ENCODE peak calls at places on chromosome 6, in five cellular contexts. One of them, this sample, is unnamed.

GRCh38 chr6:53815381-53816119 is 20.7 kb downstream of the LRRC1 start:
- DNase-seq in GM12878: no peak
- DNase-seq in K562: no peak
- DNase-seq in H1: no peak
- DNase-seq in HepG2: no peak
- DNase-seq in this sample: no peak

GRCh38 chr6:98146656-98147055 is 687.7 kb upstream of the POU3F2 start:
- DNase-seq in GM12878: no peak
- DNase-seq in K562: no peak
- DNase-seq in HepG2: no peak
- DNase-seq in H1: no peak
- DNase-seq in this sample: no peak

GRCh38 chr6:41785689-41786450 is 1.6 kb upstream of the TOMM6 start:
- DNase-seq in GM12878: no peak
- DNase-seq in HepG2: no peak
- DNase-seq in H1: no peak
- DNase-seq in K562: no peak
- DNase-seq in this sample: no peak

GRCh38 chr6:160267102-160267501 is 8.5 kb upstream of the SLC22A2 start:
- DNase-seq in H1: no peak
- DNase-seq in K562: no peak
- DNase-seq in GM12878: no peak
- DNase-seq in HepG2: no peak
- DNase-seq in this sample: no peak

GRCh38 chr6:71127374-71127773 is 161.2 kb upstream of the OGFRL1 start:
- DNase-seq in GM12878: no peak
- DNase-seq in H1: no peak
- DNase-seq in K562: no peak
- DNase-seq in HepG2: no peak
- DNase-seq in this sample: no peak

GRCh38 chr6:56959094-56959493 is 4.2 kb downstream of the BEND6 start:
- DNase-seq in HepG2: no peak
- DNase-seq in H1: no peak
- DNase-seq in K562: no peak
- DNase-seq in GM12878: no peak
- DNase-seq in this sample: no peak

GRCh38 chr6:51951924-51952323 is 135.5 kb downstream of the PKHD1 start:
- DNase-seq in H1: no peak
- DNase-seq in GM12878: no peak
- DNase-seq in HepG2: no peak
- DNase-seq in K562: no peak
- DNase-seq in this sample: no peak

GRCh38 chr6:107707346-107708270 is 116.5 kb downstream of the SCML4 start:
- DNase-seq in H1: no peak
- DNase-seq in K562: no peak
- DNase-seq in GM12878: no peak
- DNase-seq in HepG2: no peak
- DNase-seq in this sample: no peak

GRCh38 chr6:170292778-170293164 is 1.9 kb upstream of the DLL1 start:
- DNase-seq in GM12878: no peak
- DNase-seq in HepG2: no peak
- DNase-seq in K562: peak; percentile 64
- DNase-seq in H1: no peak
- DNase-seq in this sample: peak; percentile 43

GRCh38 chr6:81609736-81610135 is 142.7 kb downstream of the TENT5A start:
- DNase-seq in HepG2: no peak
- DNase-seq in H1: no peak
- DNase-seq in GM12878: no peak
- DNase-seq in K562: no peak
- DNase-seq in this sample: no peak
- TF ChIP-seq KDM1A in HepG2: no peak
- TF ChIP-seq KDM1A in H1: no peak
- TF ChIP-seq KDM1A in GM12878: no peak
- TF ChIP-seq KDM1A in K562: no peak
- TF ChIP-seq KDM1A in this sample: no peak

DNA sequence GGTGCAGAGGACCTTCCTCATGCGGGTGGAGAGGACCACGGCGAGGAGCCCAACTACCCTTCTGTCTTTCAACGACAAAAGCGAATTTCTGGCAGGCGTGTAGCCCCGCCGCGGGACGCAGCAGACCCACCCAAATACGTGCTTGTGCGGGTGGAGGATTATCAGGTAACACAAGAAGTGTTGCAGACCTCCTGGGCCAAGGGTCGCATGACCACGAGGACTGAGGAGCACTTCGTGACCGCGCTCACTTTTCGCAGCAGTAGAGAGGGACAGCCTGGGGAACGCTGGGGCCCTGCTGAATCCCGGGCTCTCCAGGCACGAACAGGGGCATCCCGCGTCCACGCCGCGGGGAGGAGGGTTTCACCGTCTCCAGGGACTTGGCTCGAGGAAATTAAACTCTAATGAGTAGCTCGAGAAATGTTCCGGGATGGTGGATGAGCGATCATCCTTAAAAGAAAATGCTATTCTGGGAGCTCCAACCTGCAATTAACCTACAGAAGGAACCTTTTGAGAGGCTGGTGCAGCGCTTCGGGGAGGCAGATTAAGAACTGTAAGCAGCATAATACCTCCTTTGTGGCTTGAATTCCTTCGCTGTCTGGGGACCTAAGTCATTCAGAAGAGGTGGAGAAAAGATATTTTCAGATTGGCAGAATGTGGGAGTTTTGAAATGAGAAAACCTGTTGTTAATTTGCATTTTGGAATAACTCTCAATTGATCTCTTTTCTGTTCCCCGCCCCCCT is 828 bp downstream of the C6orf141 start:
- DNase-seq in H1: peak; percentile 51
- DNase-seq in HepG2: no peak
- DNase-seq in K562: no peak
- DNase-seq in GM12878: no peak
- DNase-seq in this sample: peak; percentile 14
- TF ChIP-seq KDM1A in H1: no peak
- TF ChIP-seq KDM1A in HepG2: no peak
- TF ChIP-seq KDM1A in K562: no peak
- TF ChIP-seq KDM1A in GM12878: no peak
- TF ChIP-seq KDM1A in this sample: no peak

GRCh38 chr6:110491644-110492317 is 15.4 kb upstream of the SLC22A16 start:
- DNase-seq in GM12878: no peak
- DNase-seq in H1: no peak
- DNase-seq in K562: peak; percentile 17
- DNase-seq in HepG2: no peak
- DNase-seq in this sample: no peak
- TF ChIP-seq KDM1A in GM12878: no peak
- TF ChIP-seq KDM1A in H1: no peak
- TF ChIP-seq KDM1A in K562: no peak
- TF ChIP-seq KDM1A in HepG2: no peak
- TF ChIP-seq KDM1A in this sample: no peak

GRCh38 chr6:150877928-150878327 is 12.4 kb downstream of the MTHFD1L start:
- DNase-seq in H1: no peak
- DNase-seq in GM12878: no peak
- DNase-seq in K562: no peak
- DNase-seq in HepG2: peak; percentile 67
- DNase-seq in this sample: no peak
- TF ChIP-seq KDM1A in H1: no peak
- TF ChIP-seq KDM1A in GM12878: no peak
- TF ChIP-seq KDM1A in K562: no peak
- TF ChIP-seq KDM1A in HepG2: no peak
- TF ChIP-seq KDM1A in this sample: no peak

GRCh38 chr6:11232968-11233626 is 629 bp upstream of the NEDD9 start:
- DNase-seq in HepG2: peak; percentile 94
- DNase-seq in GM12878: no peak
- DNase-seq in K562: peak; percentile 22
- DNase-seq in H1: no peak
- DNase-seq in this sample: no peak
- TF ChIP-seq KDM1A in HepG2: peak; percentile 78
- TF ChIP-seq KDM1A in GM12878: no peak
- TF ChIP-seq KDM1A in K562: no peak
- TF ChIP-seq KDM1A in H1: no peak
- TF ChIP-seq KDM1A in this sample: no peak